ENCODE peak calls at places on chromosomes 13 and 19, in seven cellular contexts. X is ovary, C is mammary epithelial cell, N is IMR-90, O is breast epithelium, S is transverse colon, J is cardiac muscle cell. I is an unnamed sample.

GRCh38 chr13:81639984-81640582 is 1299.2 kb upstream of the SPRY2 start:
- DNase-seq in X (no peak), C (peak; percentile 14), N (no peak), O (no peak), S (no peak), J (no peak), I (peak; percentile 38)

GRCh38 chr13:105513448-105513847 is 1022.0 kb downstream of the EFNB2 start:
- DNase-seq in X (no peak), C (no peak), N (no peak), O (no peak), S (no peak), J (no peak), I (no peak)

GRCh38 chr19:30082611-30083010 is 140.6 kb downstream of the URI1 start:
- DNase-seq in X (no peak), C (no peak), N (no peak), O (no peak), S (no peak), J (no peak), I (no peak)

GRCh38 chr13:69264362-69265334 is 843.0 kb upstream of the ATXN8OS start:
- DNase-seq in X (no peak), C (no peak), N (no peak), O (peak; percentile 18), S (no peak), J (no peak), I (no peak)

GRCh38 chr13:36418022-36418805 is 14.1 kb upstream of the CCNA1 start:
- DNase-seq in X (no peak), C (peak; percentile 57), N (peak; percentile 58), O (no peak), S (no peak), J (no peak), I (no peak)

GRCh38 chr13:20401958-20402856 is 123.5 kb downstream of the CRYL1 start:
- DNase-seq in X (no peak), C (peak; percentile 55), N (peak; percentile 59), O (no peak), S (no peak), J (no peak), I (no peak)

GRCh38 chr13:33678906-33679657 is 138.9 kb upstream of the RFC3 start:
- DNase-seq in X (peak; percentile 60), C (peak; percentile 94), N (peak; percentile 1), O (peak; percentile 45), S (peak; percentile 62), J (no peak), I (peak; percentile 79)

GRCh38 chr19:31261019-31261595 is 88.1 kb downstream of the TSHZ3 start:
- DNase-seq in X (no peak), C (no peak), N (no peak), O (no peak), S (no peak), J (no peak), I (no peak)

GRCh38 chr19:4063369-4064072 is 3.2 kb downstream of the ZBTB7A start:
- DNase-seq in X (no peak), C (no peak), N (no peak), O (no peak), S (peak; percentile 61), J (no peak), I (peak; percentile 55)

GRCh38 chr19:58367698-58368454 is 5.3 kb upstream of the ZNF497 start:
- DNase-seq in X (no peak), C (no peak), N (no peak), O (no peak), S (no peak), J (no peak), I (no peak)

GRCh38 chr13:77267362-77267761 is 59.5 kb downstream of the MYCBP2 start:
- DNase-seq in X (no peak), C (no peak), N (peak; percentile 34), O (no peak), S (no peak), J (no peak), I (no peak)

GRCh38 chr13:104979281-104979680 is 1556.2 kb downstream of the EFNB2 start:
- DNase-seq in X (no peak), C (no peak), N (no peak), O (no peak), S (no peak), J (no peak), I (no peak)

GRCh38 chr13:21777166-21777565 is 106.3 kb downstream of the FGF9 start:
- DNase-seq in X (no peak), C (no peak), N (no peak), O (no peak), S (no peak), J (no peak), I (no peak)

GRCh38 chr19:38740252-38740592 is 4.1 kb downstream of the CAPN12 start:
- DNase-seq in X (no peak), C (no peak), N (no peak), O (no peak), S (no peak), J (no peak), I (no peak)

GRCh38 chr13:95644611-95645052 is at the start of gene DZIP1:
- DNase-seq in X (peak; percentile 90), C (peak; percentile 77), N (peak; percentile 83), O (peak; percentile 37), S (peak; percentile 65), J (peak; percentile 90), I (peak; percentile 76)

GRCh38 chr19:11261431-11261901 is 858 bp downstream of the DOCK6 start:
- DNase-seq in X (peak; percentile 52), C (no peak), N (no peak), O (no peak), S (no peak), J (no peak), I (no peak)

GRCh38 chr13:34303346-34303745 is 485.4 kb downstream of the RFC3 start:
- DNase-seq in X (no peak), C (peak; percentile 97), N (no peak), O (no peak), S (no peak), J (no peak), I (peak; percentile 18)

GRCh38 chr13:51995677-51996551 is 15.3 kb downstream of the ATP7B start:
- DNase-seq in X (no peak), C (peak; percentile 37), N (no peak), O (no peak), S (peak; percentile 45), J (no peak), I (no peak)

GRCh38 chr19:50550594-50550966 is 17.7 kb downstream of the LRRC4B start:
- DNase-seq in X (no peak), C (no peak), N (no peak), O (no peak), S (no peak), J (no peak), I (no peak)
- H3K27me3 ChIP-seq in X (no peaks in the 10 kb centered on the region), C (peaks cover 2% of the 10 kb centered on the region), N (peaks cover 35% of the 10 kb centered on the region), O (peaks cover 76% of the 10 kb centered on the region), S (peaks cover 59% of the 10 kb centered on the region), J (no peaks in the 10 kb centered on the region), I (peaks cover 29% of the 10 kb centered on the region)

DNA sequence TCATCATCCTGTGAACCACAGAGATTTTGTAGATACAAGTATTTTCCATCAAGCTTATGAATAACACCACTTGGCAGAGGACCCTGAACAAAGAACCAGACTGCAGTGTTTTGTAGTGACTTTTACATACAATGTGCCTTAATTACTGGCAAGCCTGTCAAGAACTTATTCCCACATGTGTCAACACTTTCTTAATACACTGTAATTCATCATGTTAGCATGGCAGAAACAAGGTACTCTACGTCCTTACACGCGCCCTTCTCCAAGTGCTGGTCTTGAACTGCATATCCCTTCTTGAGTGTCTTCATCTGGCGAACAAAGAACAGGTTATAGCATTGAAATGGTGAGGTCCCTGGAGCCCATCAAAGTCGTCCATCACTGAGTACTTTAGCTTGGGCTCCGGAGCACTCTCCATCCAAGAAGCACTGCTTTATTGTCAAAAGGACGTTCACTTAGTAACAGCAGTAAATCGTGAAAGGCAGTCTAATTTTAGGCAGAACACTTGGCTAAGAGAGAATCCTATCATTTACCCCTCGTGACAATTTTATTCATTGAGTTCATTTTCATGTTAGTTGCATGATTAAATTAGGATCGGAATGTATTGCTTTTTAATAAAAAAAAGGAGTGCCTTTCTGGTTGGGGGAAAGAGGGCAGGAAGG is 376.2 kb downstream of the DLEU7 start:
- DNase-seq in X (no peak), C (no peak), N (no peak), O (no peak), S (no peak), J (peak; percentile 77), I (no peak)
- H3K9me3 ChIP-seq in X (no peaks in the 10 kb centered on the region), C (no peaks in the 10 kb centered on the region), N (no peaks in the 10 kb centered on the region), O (no peaks in the 10 kb centered on the region), S (no peaks in the 10 kb centered on the region), J (no peaks in the 10 kb centered on the region), I (no peaks in the 10 kb centered on the region)

DNA sequence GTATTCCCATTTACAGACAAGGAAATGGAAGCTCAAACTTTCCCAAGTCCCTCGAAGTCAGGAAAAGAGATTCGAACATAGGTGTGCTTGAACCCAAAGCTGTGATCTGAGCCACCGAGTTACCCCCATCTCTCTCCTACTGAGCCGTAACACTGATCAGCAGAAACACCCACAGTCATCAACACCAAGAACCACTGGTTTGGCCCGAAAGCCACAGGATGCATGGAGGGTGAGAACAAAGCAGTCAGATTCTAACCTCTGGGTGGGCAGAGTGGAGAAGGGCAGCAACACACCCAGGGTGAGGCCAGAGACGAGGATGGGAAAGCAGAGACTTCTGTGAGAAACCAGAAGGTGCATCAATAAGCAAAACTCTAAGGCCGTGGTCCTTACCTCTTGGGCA is 27.7 kb upstream of the POU2F2 start:
- DNase-seq in X (no peak), C (no peak), N (no peak), O (no peak), S (no peak), J (no peak), I (no peak)
- H3K27me3 ChIP-seq in X (no peaks in the 10 kb centered on the region), C (no peaks in the 10 kb centered on the region), N (peaks cover 86% of the 10 kb centered on the region), O (no peaks in the 10 kb centered on the region), S (peaks cover 10% of the 10 kb centered on the region), J (peaks cover 19% of the 10 kb centered on the region), I (peaks cover 39% of the 10 kb centered on the region)

GRCh38 chr13:18992791-18993190 is 188.8 kb downstream of the TUBA3C start:
- DNase-seq in X (no peak), C (no peak), N (no peak), O (no peak), S (no peak), J (no peak), I (no peak)

GRCh38 chr13:18995259-18995873 is 186.3 kb downstream of the TUBA3C start:
- DNase-seq in X (no peak), C (no peak), N (no peak), O (no peak), S (no peak), J (no peak), I (no peak)

GRCh38 chr13:18996221-18996620 is 185.4 kb downstream of the TUBA3C start:
- DNase-seq in X (no peak), C (no peak), N (no peak), O (no peak), S (no peak), J (no peak), I (no peak)

GRCh38 chr13:18996627-18997051 is 185.0 kb downstream of the TUBA3C start:
- DNase-seq in X (no peak), C (no peak), N (no peak), O (no peak), S (no peak), J (no peak), I (no peak)

DNA sequence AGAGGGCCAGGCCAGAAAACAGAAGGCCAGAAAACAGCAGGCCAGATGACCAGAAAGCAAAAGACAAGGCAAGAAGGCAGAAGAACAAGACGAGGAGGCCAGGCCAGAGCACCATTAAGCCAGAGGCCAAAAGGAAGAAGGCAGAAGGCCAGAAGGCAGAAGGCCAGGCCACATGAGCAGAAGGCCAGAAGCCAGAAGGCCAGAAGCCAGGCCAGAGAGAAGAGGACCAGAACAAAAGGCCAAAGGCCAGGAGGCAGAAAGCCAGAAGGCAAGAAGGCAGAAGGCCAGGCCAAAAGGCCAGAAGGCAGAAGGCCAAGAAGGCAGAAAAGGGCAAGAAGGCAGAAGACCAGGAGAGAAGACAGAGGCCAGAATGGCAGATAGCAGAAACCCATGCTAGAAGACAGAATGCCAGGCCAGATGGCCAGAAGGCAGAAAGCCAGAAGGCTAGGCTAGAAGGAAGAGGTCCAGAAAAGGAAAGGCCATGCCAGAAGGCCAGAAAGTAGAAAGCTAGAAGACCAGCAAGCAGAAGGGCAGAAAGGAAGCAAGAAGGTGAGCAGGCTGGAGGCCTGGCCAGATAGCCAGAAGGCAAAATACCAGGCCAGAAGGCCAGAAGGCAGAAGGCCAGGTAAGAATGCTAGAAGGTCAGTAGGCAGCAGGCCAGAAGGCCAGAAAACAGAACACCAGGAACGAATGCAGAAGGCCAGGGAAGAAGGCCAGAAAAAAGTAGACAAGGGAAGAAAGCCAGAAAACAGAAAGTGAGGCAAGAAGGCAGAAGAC is 187.6 kb downstream of the TUBA3C start:
- DNase-seq in X (no peak), C (no peak), N (no peak), O (no peak), S (no peak), J (no peak), I (no peak)
- H3K9me3 ChIP-seq in X (no peaks in the 10 kb centered on the region), C (peaks cover 63% of the 10 kb centered on the region), N (peaks cover 58% of the 10 kb centered on the region), O (peaks cover 39% of the 10 kb centered on the region), S (peaks cover 18% of the 10 kb centered on the region), J (no peaks in the 10 kb centered on the region), I (no peaks in the 10 kb centered on the region)

I was measured in hepatocyte.